ENCODE peak calls at places on chromosomes 12 and 14, in six cellular contexts. O, V, Q, M, G and S are unnamed samples.

GRCh38 chr12:122517877-122518276 is 8.9 kb downstream of the RSRC2 start:
- DNase-seq in G (no peak), M (no peak), V (no peak), Q (no peak), O (peak; percentile 42), S (peak; percentile 94)

GRCh38 chr14:34134484-34134883 is 183.6 kb upstream of the EGLN3 start:
- DNase-seq in M (no peak), G (no peak), O (no peak), Q (no peak), V (no peak), S (no peak)

GRCh38 chr12:73665193-73665592 is 872.4 kb upstream of the ATXN7L3B start:
- DNase-seq in Q (no peak), M (no peak), O (no peak), V (no peak), G (no peak), S (no peak)

GRCh38 chr12:108689314-108690190 is 41.8 kb downstream of the CORO1C start:
- DNase-seq in Q (peak; percentile 42), M (no peak), V (peak; percentile 51), O (no peak), G (no peak), S (peak; percentile 52)

GRCh38 chr14:49970474-49971147 is 77.7 kb downstream of the ARF6 start:
- DNase-seq in M (no peak), O (peak; percentile 23), V (peak; percentile 63), Q (no peak), G (peak; percentile 32), S (peak; percentile 63)

GRCh38 chr12:66550626-66551025 is 128.2 kb downstream of the GRIP1 start:
- DNase-seq in Q (no peak), V (no peak), O (no peak), G (no peak), M (no peak), S (no peak)

GRCh38 chr12:15662303-15662980 is 126.7 kb downstream of the EPS8 start:
- DNase-seq in G (no peak), M (no peak), V (no peak), Q (no peak), O (peak; percentile 79), S (peak; percentile 86)

GRCh38 chr12:12266389-12266872 is 413 bp downstream of the LRP6 start:
- DNase-seq in O (peak; percentile 32), M (no peak), Q (no peak), G (peak; percentile 29), V (no peak), S (no peak)

GRCh38 chr12:46105735-46106134 is 115.4 kb upstream of the SCAF11 start:
- DNase-seq in V (no peak), G (no peak), O (no peak), Q (no peak), M (no peak), S (no peak)

GRCh38 chr14:45253754-45254300 is 825 bp upstream of the MIS18BP1 start:
- DNase-seq in G (no peak), V (no peak), Q (no peak), O (peak; percentile 17), M (no peak), S (peak; percentile 70)

GRCh38 chr12:86710110-86710509 is 453.9 kb upstream of the MGAT4C start:
- DNase-seq in O (no peak), Q (no peak), M (no peak), V (no peak), G (no peak), S (no peak)

GRCh38 chr12:32946504-32947131 is 50.0 kb upstream of the PKP2 start:
- DNase-seq in V (no peak), M (no peak), Q (no peak), G (no peak), O (no peak), S (no peak)

GRCh38 chr14:103528158-103528511 is 861 bp upstream of the TRMT61A start:
- DNase-seq in Q (no peak), M (no peak), V (no peak), G (no peak), O (peak; percentile 57), S (no peak)

GRCh38 chr14:69153848-69154208 is 909 bp upstream of the DCAF5 start:
- DNase-seq in Q (no peak), M (no peak), O (peak; percentile 39), G (no peak), V (no peak), S (peak; percentile 24)

GRCh38 chr12:19967001-19967400 is 401.3 kb upstream of the PDE3A start:
- DNase-seq in M (no peak), V (no peak), Q (no peak), O (no peak), G (no peak), S (no peak)

GRCh38 chr14:73105727-73106126 is 30.6 kb upstream of the PSEN1 start:
- DNase-seq in M (no peak), G (no peak), V (no peak), Q (no peak), O (no peak), S (no peak)

GRCh38 chr12:86724716-86725115 is 468.5 kb upstream of the MGAT4C start:
- DNase-seq in Q (no peak), V (no peak), G (no peak), M (no peak), O (peak; percentile 15), S (peak; percentile 78)

GRCh38 chr12:113234483-113234882 is 13.2 kb downstream of the TPCN1 start:
- DNase-seq in O (no peak), M (no peak), V (no peak), Q (no peak), G (no peak), S (no peak)

GRCh38 chr14:95258156-95258555 is 61.6 kb downstream of the CLMN start:
- DNase-seq in M (no peak), V (no peak), G (no peak), Q (no peak), O (no peak), S (no peak)

GRCh38 chr14:69955855-69956567 is 76.8 kb downstream of the SMOC1 start:
- DNase-seq in O (no peak), G (no peak), M (no peak), V (no peak), Q (no peak), S (no peak)

GRCh38 chr14:72603639-72604038 is 290.3 kb downstream of the DPF3 start:
- DNase-seq in G (no peak), M (peak; percentile 13), O (no peak), Q (no peak), V (no peak), S (peak; percentile 11)

GRCh38 chr12:65685514-65685913 is 138.8 kb upstream of the HMGA2 start:
- DNase-seq in G (peak; percentile 31), Q (no peak), O (peak; percentile 56), V (no peak), M (no peak), S (peak; percentile 53)

GRCh38 chr14:61514927-61515326 is 180.4 kb upstream of the HIF1A start:
- DNase-seq in G (no peak), V (no peak), Q (no peak), M (no peak), O (no peak), S (no peak)

GRCh38 chr14:33539918-33540357 is 410.9 kb downstream of the EGLN3 start:
- DNase-seq in M (no peak), Q (no peak), O (no peak), V (no peak), G (no peak), S (no peak)

GRCh38 chr14:78848234-78848820 is 678.2 kb downstream of the NRXN3 start:
- DNase-seq in Q (peak; percentile 31), V (peak; percentile 6), M (no peak), G (peak; percentile 50), O (peak; percentile 18), S (peak; percentile 9)

GRCh38 chr14:23558363-23559009 is 2.4 kb downstream of the THTPA start:
- DNase-seq in O (no peak), V (no peak), M (no peak), Q (no peak), G (no peak), S (no peak)

GRCh38 chr14:40216976-40217375 is 784.7 kb upstream of the FBXO33 start:
- DNase-seq in G (no peak), M (no peak), V (no peak), O (no peak), Q (no peak), S (no peak)

GRCh38 chr12:113796852-113797534 is 169.1 kb downstream of the RBM19 start:
- DNase-seq in Q (no peak), V (no peak), O (no peak), M (no peak), G (no peak), S (no peak)

GRCh38 chr14:99055019-99055418 is 217.0 kb downstream of the BCL11B start:
- DNase-seq in G (no peak), O (no peak), M (no peak), V (no peak), Q (no peak), S (peak; percentile 42)

GRCh38 chr12:94987806-94988205 is 15.7 kb downstream of the NDUFA12 start:
- DNase-seq in M (no peak), V (no peak), Q (no peak), G (no peak), O (no peak), S (no peak)

GRCh38 chr12:122730215-122731014 is at the start of gene HCAR1:
- DNase-seq in Q (peak; percentile 55), M (no peak), G (no peak), O (no peak), V (no peak), S (peak; percentile 5)

GRCh38 chr14:21748869-21749303 is 75.3 kb upstream of the OR4E1 start:
- DNase-seq in M (no peak), V (peak; percentile 30), G (peak; percentile 65), O (peak; percentile 47), Q (peak; percentile 53), S (peak; percentile 6)

GRCh38 chr14:83164016-83164415 is 1630.4 kb upstream of the SEL1L start:
- DNase-seq in V (no peak), O (peak; percentile 42), G (no peak), Q (no peak), M (no peak), S (peak; percentile 73)

GRCh38 chr12:132724506-132725220 is 14.0 kb downstream of the PGAM5 start:
- DNase-seq in V (no peak), G (no peak), Q (no peak), O (no peak), M (no peak), S (peak; percentile 63)

GRCh38 chr12:27185234-27186045 is 58.6 kb upstream of the STK38L start:
- DNase-seq in Q (peak; percentile 49), O (peak; percentile 35), G (no peak), M (no peak), V (no peak), S (peak; percentile 83)